ENCODE peak calls at places on chromosomes 7 and 10, in seven cellular contexts. One of them, this sample, is unnamed.

GRCh38 chr7:82051641-82052040 is 281.8 kb upstream of the HGF start:
- DNase-seq in endothelial cell of umbilical vein: no peak
- DNase-seq in T-helper 9 cell: no peak
- DNase-seq in SHP77: peak
- DNase-seq in SK-N-SH: peak
- DNase-seq in epithelial cell of proximal tubule: no peak
- DNase-seq in IMR-90: no peak
- DNase-seq in this sample: no peak

GRCh38 chr7:22759721-22760120 is 32.7 kb downstream of the IL6 start:
- DNase-seq in endothelial cell of umbilical vein: no peak
- DNase-seq in T-helper 9 cell: no peak
- DNase-seq in SHP77: no peak
- DNase-seq in SK-N-SH: no peak
- DNase-seq in epithelial cell of proximal tubule: no peak
- DNase-seq in IMR-90: peak
- DNase-seq in this sample: no peak

GRCh38 chr7:74013539-74014272 is 14.3 kb upstream of the ELN start:
- DNase-seq in endothelial cell of umbilical vein: no peak
- DNase-seq in T-helper 9 cell: no peak
- DNase-seq in SHP77: no peak
- DNase-seq in SK-N-SH: no peak
- DNase-seq in epithelial cell of proximal tubule: no peak
- DNase-seq in IMR-90: no peak
- DNase-seq in this sample: no peak

GRCh38 chr10:32417906-32418547 is 27.9 kb upstream of the CCDC7 start:
- DNase-seq in endothelial cell of umbilical vein: no peak
- DNase-seq in T-helper 9 cell: no peak
- DNase-seq in SHP77: no peak
- DNase-seq in SK-N-SH: no peak
- DNase-seq in epithelial cell of proximal tubule: no peak
- DNase-seq in IMR-90: peak
- DNase-seq in this sample: no peak

GRCh38 chr10:81838950-81839349 is 36.0 kb upstream of the NRG3 start:
- DNase-seq in endothelial cell of umbilical vein: peak
- DNase-seq in T-helper 9 cell: no peak
- DNase-seq in SHP77: no peak
- DNase-seq in SK-N-SH: peak
- DNase-seq in epithelial cell of proximal tubule: no peak
- DNase-seq in IMR-90: no peak
- DNase-seq in this sample: peak

GRCh38 chr7:108181073-108181985 is 51.2 kb upstream of the LAMB4 start:
- DNase-seq in endothelial cell of umbilical vein: peak
- DNase-seq in T-helper 9 cell: no peak
- DNase-seq in SHP77: no peak
- DNase-seq in SK-N-SH: peak
- DNase-seq in epithelial cell of proximal tubule: peak
- DNase-seq in IMR-90: peak
- DNase-seq in this sample: peak

GRCh38 chr7:42015413-42015698 is 221.7 kb downstream of the GLI3 start:
- DNase-seq in endothelial cell of umbilical vein: no peak
- DNase-seq in T-helper 9 cell: no peak
- DNase-seq in SHP77: no peak
- DNase-seq in SK-N-SH: no peak
- DNase-seq in epithelial cell of proximal tubule: no peak
- DNase-seq in IMR-90: no peak
- DNase-seq in this sample: no peak

GRCh38 chr10:60384708-60385398 is 4.8 kb downstream of the ANK3 start:
- DNase-seq in endothelial cell of umbilical vein: peak
- DNase-seq in T-helper 9 cell: no peak
- DNase-seq in SHP77: no peak
- DNase-seq in SK-N-SH: no peak
- DNase-seq in epithelial cell of proximal tubule: peak
- DNase-seq in IMR-90: peak
- DNase-seq in this sample: no peak

GRCh38 chr10:547591-548081 is 141.8 kb downstream of the DIP2C start:
- DNase-seq in endothelial cell of umbilical vein: no peak
- DNase-seq in T-helper 9 cell: no peak
- DNase-seq in SHP77: no peak
- DNase-seq in SK-N-SH: peak
- DNase-seq in epithelial cell of proximal tubule: no peak
- DNase-seq in IMR-90: no peak
- DNase-seq in this sample: no peak

GRCh38 chr10:88038268-88038667 is 174.8 kb downstream of the PTEN start:
- DNase-seq in endothelial cell of umbilical vein: no peak
- DNase-seq in T-helper 9 cell: no peak
- DNase-seq in SHP77: no peak
- DNase-seq in SK-N-SH: no peak
- DNase-seq in epithelial cell of proximal tubule: no peak
- DNase-seq in IMR-90: peak
- DNase-seq in this sample: no peak

GRCh38 chr7:3179456-3179855 is 121.6 kb upstream of the SDK1 start:
- DNase-seq in endothelial cell of umbilical vein: no peak
- DNase-seq in T-helper 9 cell: no peak
- DNase-seq in SHP77: no peak
- DNase-seq in SK-N-SH: no peak
- DNase-seq in epithelial cell of proximal tubule: no peak
- DNase-seq in IMR-90: no peak
- DNase-seq in this sample: no peak

This sample was measured in HT-29.